ENCODE peak calls at places on chromosome 3, in seven cellular contexts. F is heart left ventricle, B is AG10803, T is OCI-LY7, M is IMR-90, S is esophagus muscularis mucosa, D is HFF-Myc. A is an unnamed sample.

GRCh38 chr3:40137586-40138295 is 171.8 kb upstream of the EIF1B start:
- DNase-seq in F (no peak), B (peak; percentile 41), T (no peak), M (no peak), S (no peak), D (no peak), A (peak; percentile 88)

GRCh38 chr3:98985406-98985805 is 83.9 kb upstream of the DCBLD2 start:
- DNase-seq in F (no peak), B (no peak), T (no peak), M (no peak), S (no peak), D (no peak), A (peak; percentile 20)

GRCh38 chr3:124383051-124383450 is 347.2 kb upstream of the UMPS start:
- DNase-seq in F (no peak), B (peak; percentile 3), T (no peak), M (no peak), S (no peak), D (no peak), A (no peak)

GRCh38 chr3:46709721-46710120 is 7.9 kb downstream of the PRSS50 start:
- DNase-seq in F (peak; percentile 13), B (no peak), T (no peak), M (no peak), S (no peak), D (no peak), A (no peak)

GRCh38 chr3:25885544-25885943 is 95.7 kb downstream of the OXSM start:
- DNase-seq in F (no peak), B (no peak), T (no peak), M (peak; percentile 45), S (no peak), D (no peak), A (no peak)

GRCh38 chr3:33211444-33211843 is 7.2 kb downstream of the SUSD5 start:
- DNase-seq in F (no peak), B (peak; percentile 69), T (no peak), M (peak; percentile 88), S (no peak), D (peak; percentile 38), A (peak; percentile 84)

GRCh38 chr3:122011396-122011795 is 10.7 kb downstream of the ILDR1 start:
- DNase-seq in F (no peak), B (no peak), T (no peak), M (no peak), S (peak; percentile 75), D (no peak), A (no peak)

GRCh38 chr3:78736863-78737262 is 1030.9 kb downstream of the ROBO1 start:
- DNase-seq in F (no peak), B (peak; percentile 16), T (no peak), M (peak; percentile 50), S (no peak), D (no peak), A (peak; percentile 67)

GRCh38 chr3:152405915-152406802 is 137.4 kb downstream of the MBNL1 start:
- DNase-seq in F (no peak), B (peak; percentile 97), T (no peak), M (peak; percentile 87), S (no peak), D (peak; percentile 39), A (peak; percentile 93)

GRCh38 chr3:30630238-30631030 is 24.0 kb downstream of the TGFBR2 start:
- DNase-seq in F (no peak), B (no peak), T (no peak), M (no peak), S (no peak), D (no peak), A (no peak)

GRCh38 chr3:42063886-42064285 is 27.3 kb upstream of the TRAK1 start:
- DNase-seq in F (no peak), B (peak; percentile 97), T (no peak), M (peak; percentile 79), S (no peak), D (peak; percentile 81), A (peak; percentile 100)

GRCh38 chr3:195080571-195081141 is 190.3 kb downstream of the XXYLT1 start:
- DNase-seq in F (peak; percentile 76), B (no peak), T (no peak), M (no peak), S (no peak), D (no peak), A (no peak)

GRCh38 chr3:184320099-184320445 is 5.7 kb downstream of the EIF4G1 start:
- DNase-seq in F (peak; percentile 96), B (peak; percentile 97), T (no peak), M (peak; percentile 97), S (peak; percentile 99), D (peak; percentile 87), A (peak; percentile 99)

GRCh38 chr3:45275006-45275704 is 49.1 kb upstream of the TMEM158 start:
- DNase-seq in F (no peak), B (no peak), T (no peak), M (no peak), S (no peak), D (no peak), A (no peak)

GRCh38 chr3:28915711-28916481 is 365.0 kb upstream of the RBMS3 start:
- DNase-seq in F (no peak), B (peak; percentile 39), T (peak; percentile 1), M (peak; percentile 91), S (no peak), D (peak; percentile 30), A (peak; percentile 75)

GRCh38 chr3:18758047-18758704 is 333.0 kb upstream of the SATB1 start:
- DNase-seq in F (no peak), B (no peak), T (peak; percentile 90), M (no peak), S (no peak), D (no peak), A (peak; percentile 33)

GRCh38 chr3:153783106-153783505 is 338.1 kb upstream of the ARHGEF26 start:
- DNase-seq in F (no peak), B (no peak), T (no peak), M (no peak), S (no peak), D (no peak), A (peak; percentile 8)

GRCh38 chr3:152818027-152818426 is 16.9 kb upstream of the P2RY1 start:
- DNase-seq in F (no peak), B (no peak), T (no peak), M (no peak), S (no peak), D (no peak), A (no peak)

GRCh38 chr3:67649681-67650080 is 4.7 kb downstream of the SUCLG2 start:
- DNase-seq in F (no peak), B (no peak), T (no peak), M (no peak), S (no peak), D (no peak), A (no peak)
- H3K4me3 ChIP-seq in F (no peak overlapping the region), B (no peak overlapping the region), T (no peak overlapping the region), M (no peak overlapping the region), S (no peak overlapping the region), D (no peak overlapping the region), A (no peak overlapping the region)

GRCh38 chr3:157174616-157175498 is 14.9 kb upstream of the CCNL1 start:
- DNase-seq in F (peak; percentile 99), B (peak; percentile 100), T (peak; percentile 100), M (peak; percentile 100), S (peak; percentile 100), D (peak; percentile 98), A (peak; percentile 100)
- H3K4me3 ChIP-seq in F (peak overlapping the region; percentile 63), B (peak overlapping the region; percentile 68), T (peak overlapping the region; percentile 88), M (peak overlapping the region; percentile 60), S (peak overlapping the region; percentile 63), D (peak overlapping the region; percentile 71), A (peak overlapping the region; percentile 94)

DNA sequence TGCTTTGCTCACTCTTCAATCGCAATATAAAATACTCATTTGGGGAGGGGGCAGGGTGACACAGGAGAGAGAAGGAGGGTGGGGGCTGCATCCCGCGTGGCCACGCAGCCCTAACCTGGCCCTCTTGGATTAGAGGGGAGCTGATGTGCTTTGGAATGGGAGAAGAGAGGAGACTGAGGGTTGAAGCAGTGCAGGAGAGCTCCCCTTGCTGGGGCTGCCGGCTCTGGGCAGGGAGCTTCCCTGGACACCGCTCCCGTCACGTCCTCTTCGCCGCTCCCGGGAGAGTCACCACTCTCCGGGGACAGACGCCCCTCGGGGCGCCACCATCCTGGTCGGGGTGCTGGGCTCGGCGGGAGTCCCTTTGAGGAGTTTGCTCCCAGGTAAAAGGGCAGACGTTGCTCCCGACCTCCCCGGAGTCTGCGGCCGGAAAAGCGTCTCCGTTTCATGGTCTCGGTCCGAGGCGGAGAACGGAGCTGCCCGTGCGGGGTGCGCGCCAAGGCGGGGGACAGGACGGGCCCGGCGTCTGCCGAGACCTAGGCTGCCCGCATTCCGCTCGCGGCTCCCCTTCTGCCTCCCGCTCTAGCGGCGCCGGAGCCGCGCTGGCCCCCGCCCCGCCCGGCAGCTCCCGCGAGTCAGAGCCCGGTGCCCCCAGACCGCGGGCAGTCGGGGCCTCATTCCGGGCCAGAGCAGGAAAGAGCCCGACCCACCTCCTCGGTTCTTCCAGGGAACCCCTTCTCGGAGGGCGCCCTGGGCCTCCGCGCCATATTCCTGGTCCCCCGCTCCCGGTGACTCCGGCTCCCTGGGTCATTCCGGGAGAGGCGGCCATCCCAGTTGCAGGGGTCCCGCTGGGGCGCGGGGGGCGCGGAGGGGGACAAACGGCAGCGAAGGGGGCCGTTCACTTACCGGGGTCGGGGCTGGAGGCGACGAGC is 603 bp downstream of the SLC7A14 start:
- DNase-seq in F (no peak), B (no peak), T (no peak), M (peak; percentile 11), S (no peak), D (no peak), A (peak; percentile 33)
- H3K4me3 ChIP-seq in F (peak overlapping the region; percentile 48), B (peak overlapping the region; percentile 51), T (no peak overlapping the region), M (peak overlapping the region; percentile 37), S (peak overlapping the region; percentile 20), D (peak overlapping the region; percentile 50), A (peak overlapping the region; percentile 63)

GRCh38 chr3:186886202-186886820 is 43.8 kb downstream of the ADIPOQ start:
- DNase-seq in F (no peak), B (no peak), T (no peak), M (no peak), S (no peak), D (no peak), A (no peak)
- H3K4me3 ChIP-seq in F (no peak overlapping the region), B (no peak overlapping the region), T (no peak overlapping the region), M (no peak overlapping the region), S (no peak overlapping the region), D (no peak overlapping the region), A (no peak overlapping the region)